ENCODE peak calls at places on chromosomes 5 and 9, in five cellular contexts. W is left lung; I is T-helper 17 cell; H is activated naive CD8-positive, alpha-beta T cell treated with anti-CD3 and anti-CD28 coated beads, Interleukin-2, amount 10 ng/mL, durations not matched to agents 7 days and 5 days; O is lower lobe of right lung. D is an unnamed sample.

GRCh38 chr5:43161244-43161643 is 30.8 kb upstream of the NIM1K start:
- ATAC-seq in W (no peak), I (peak), O (no peak), H (peak), D (no peak)

GRCh38 chr5:154498597-154499393 is 20.8 kb upstream of the HAND1 start:
- ATAC-seq in I (no peak), H (no peak), O (no peak), W (no peak), D (no peak)

GRCh38 chr5:141565826-141566575 is 52.8 kb downstream of the DIAPH1 start:
- ATAC-seq in I (no peak), O (no peak), W (no peak), H (no peak), D (no peak)

GRCh38 chr9:107043886-107044285 is 180.9 kb downstream of the ZNF462 start:
- ATAC-seq in O (no peak), H (no peak), I (no peak), W (no peak), D (no peak)

GRCh38 chr9:135741276-135742219 is 39.6 kb downstream of the KCNT1 start:
- ATAC-seq in H (no peak), W (no peak), O (peak), I (no peak), D (no peak)

GRCh38 chr5:86526811-86527348 is 90.9 kb upstream of the COX7C start:
- ATAC-seq in O (no peak), W (no peak), H (no peak), I (no peak), D (peak)

GRCh38 chr9:19231126-19232035 is 888 bp downstream of the DENND4C start:
- ATAC-seq in I (peak), O (peak), H (peak), W (peak), D (peak)

GRCh38 chr5:111775224-111775623 is 18.2 kb upstream of the NREP start:
- ATAC-seq in H (no peak), I (no peak), W (peak), O (peak), D (no peak)

GRCh38 chr5:68250662-68251298 is 35.2 kb downstream of the PIK3R1 start:
- ATAC-seq in W (peak), I (no peak), H (no peak), O (peak), D (no peak)

GRCh38 chr5:17317499-17317898 is 100.1 kb downstream of the BASP1 start:
- ATAC-seq in H (no peak), W (no peak), O (peak), I (no peak), D (peak)

GRCh38 chr5:157215826-157216167 is 35.2 kb downstream of the ITK start:
- ATAC-seq in H (no peak), W (no peak), I (no peak), O (no peak), D (no peak)

GRCh38 chr9:2496934-2497333 is 124.7 kb upstream of the VLDLR start:
- ATAC-seq in H (no peak), W (no peak), O (no peak), I (no peak), D (no peak)

GRCh38 chr9:14899042-14899814 is 11.0 kb downstream of the FREM1 start:
- ATAC-seq in O (no peak), W (no peak), I (no peak), H (no peak), D (no peak)

GRCh38 chr5:35838370-35839042 is 18.2 kb upstream of the IL7R start:
- ATAC-seq in O (no peak), W (no peak), H (no peak), I (peak), D (no peak)

GRCh38 chr5:72920690-72921089 is 35.2 kb upstream of the FCHO2 start:
- ATAC-seq in O (peak), H (no peak), I (no peak), W (peak), D (no peak)

GRCh38 chr5:36660397-36661049 is 54.1 kb downstream of the SLC1A3 start:
- ATAC-seq in O (no peak), H (no peak), W (no peak), I (no peak), D (no peak)

GRCh38 chr5:115507682-115508081 is 36.9 kb downstream of the FEM1C start:
- ATAC-seq in W (no peak), I (no peak), O (no peak), H (no peak), D (no peak)

GRCh38 chr5:38633505-38633904 is 77.1 kb upstream of the LIFR start:
- ATAC-seq in W (no peak), O (no peak), I (no peak), H (no peak), D (no peak)

GRCh38 chr9:126842977-126843799 is 17.3 kb upstream of the ZBTB34 start:
- ATAC-seq in I (no peak), H (no peak), O (no peak), W (no peak), D (peak)

GRCh38 chr5:53419247-53419646 is 61.2 kb upstream of the FST start:
- ATAC-seq in O (no peak), I (no peak), W (no peak), H (no peak), D (no peak)

GRCh38 chr9:34579097-34579818 is 10.3 kb downstream of the CNTFR start:
- ATAC-seq in W (no peak), O (no peak), H (no peak), I (no peak), D (no peak)

GRCh38 chr5:126497506-126497905 is 74.3 kb downstream of the GRAMD2B start:
- ATAC-seq in O (no peak), W (no peak), H (no peak), I (no peak), D (peak)

GRCh38 chr9:35645736-35646582 is 4.8 kb downstream of the SIT1 start:
- ATAC-seq in W (peak), O (peak), H (no peak), I (no peak), D (peak)

GRCh38 chr9:75226403-75227139 is 138.3 kb downstream of the OSTF1 start:
- ATAC-seq in O (no peak), W (no peak), H (no peak), I (no peak), D (no peak)

GRCh38 chr9:124197177-124198095 is 60.3 kb upstream of the NEK6 start:
- ATAC-seq in W (peak), O (peak), H (no peak), I (peak), D (peak)

GRCh38 chr9:121567142-121568100 is 67.8 kb upstream of the GGTA1 start:
- ATAC-seq in H (no peak), O (no peak), W (peak), I (no peak), D (no peak)

GRCh38 chr9:111599948-111600343 is 499 bp upstream of the PTGR1 start:
- ATAC-seq in O (no peak), W (peak), H (no peak), I (no peak), D (peak)

GRCh38 chr9:112041536-112042243 is 133.4 kb downstream of the SUSD1 start:
- ATAC-seq in H (no peak), I (no peak), W (peak), O (peak), D (no peak)

GRCh38 chr5:159640921-159641320 is 275.4 kb upstream of the ADRA1B start:
- ATAC-seq in O (no peak), W (no peak), H (no peak), I (no peak), D (no peak)

GRCh38 chr5:111703662-111704061 is 53.3 kb downstream of the NREP start:
- ATAC-seq in I (no peak), O (no peak), H (peak), W (no peak), D (peak)

GRCh38 chr9:126690431-126691051 is 76.8 kb downstream of the LMX1B start:
- ATAC-seq in H (peak), W (peak), I (peak), O (peak), D (no peak)

GRCh38 chr5:54563083-54563761 is 45.7 kb downstream of the SNX18 start:
- ATAC-seq in O (no peak), H (no peak), I (no peak), W (no peak), D (no peak)

GRCh38 chr9:116365056-116365471 is 211.5 kb downstream of the PAPPA start:
- ATAC-seq in W (peak), I (no peak), H (no peak), O (peak), D (no peak)

GRCh38 chr5:155625897-155626543 is 612.5 kb downstream of the KIF4B start:
- ATAC-seq in I (no peak), H (no peak), W (no peak), O (no peak), D (no peak)

GRCh38 chr9:93139365-93140182 is 5.5 kb upstream of the NINJ1 start:
- ATAC-seq in H (no peak), W (no peak), O (no peak), I (no peak), D (no peak)

GRCh38 chr9:137836831-137837241 is 40.7 kb upstream of the CACNA1B start:
- ATAC-seq in W (no peak), I (no peak), O (peak), H (no peak), D (no peak)

GRCh38 chr9:75455444-75455921 is 367.2 kb downstream of the OSTF1 start:
- ATAC-seq in O (peak), H (no peak), I (no peak), W (peak), D (no peak)

GRCh38 chr9:38713426-38713825 is 6.5 kb downstream of the FAM240B start:
- ATAC-seq in I (no peak), O (peak), H (no peak), W (peak), D (no peak)

D was measured in stimulated activated memory B cell treated with anti-CD40 and anti-IgM and Interleukin-4, amounts not matched to agents 10 μg/mL and 1 μg/mL and 100 μg/mL, for 72 hours.